ENCODE peak calls at places on chromosome 21, in nine cellular contexts. Q, G, U, J, L, M, P, X and I are unnamed samples.

GRCh38 chr21:45322231-45322959 is 34.7 kb upstream of the POFUT2 start:
- DNase-seq in Q (no peak), G (no peak), U (peak; percentile 30), J (no peak), L (no peak), M (peak; percentile 73), P (no peak), X (peak; percentile 30), I (no peak)

GRCh38 chr21:29697555-29698193 is 242.1 kb downstream of the GRIK1 start:
- DNase-seq in Q (no peak), G (no peak), U (no peak), J (no peak), L (no peak), M (no peak), P (no peak), X (no peak), I (no peak)

GRCh38 chr21:46078322-46078981 is 19.5 kb upstream of the COL6A2 start:
- DNase-seq in Q (no peak), G (no peak), U (peak; percentile 27), J (no peak), L (no peak), M (peak; percentile 69), P (peak; percentile 9), X (no peak), I (no peak)

GRCh38 chr21:17189963-17190362 is 322.9 kb upstream of the CXADR start:
- DNase-seq in Q (no peak), G (no peak), U (no peak), J (no peak), L (no peak), M (no peak), P (no peak), X (no peak), I (no peak)

GRCh38 chr21:43731476-43731875 is 12.5 kb downstream of the PDXK start:
- DNase-seq in Q (no peak), G (no peak), U (no peak), J (no peak), L (no peak), M (no peak), P (peak; percentile 58), X (no peak), I (no peak)

GRCh38 chr21:45905196-45905595 is 76.4 kb upstream of the COL6A1 start:
- DNase-seq in Q (no peak), G (no peak), U (peak; percentile 17), J (no peak), L (no peak), M (peak; percentile 58), P (no peak), X (peak; percentile 31), I (no peak)

GRCh38 chr21:41370840-41371697 is 9.2 kb downstream of the MX2 start:
- DNase-seq in Q (no peak), G (no peak), U (no peak), J (no peak), L (no peak), M (peak; percentile 67), P (no peak), X (no peak), I (no peak)

GRCh38 chr21:34704119-34704518 is 35.3 kb downstream of the CLIC6 start:
- DNase-seq in Q (no peak), G (no peak), U (no peak), J (no peak), L (no peak), M (no peak), P (no peak), X (no peak), I (no peak)

GRCh38 chr21:46393941-46394818 is 64.5 kb upstream of the DIP2A start:
- DNase-seq in Q (no peak), G (no peak), U (no peak), J (no peak), L (no peak), M (no peak), P (no peak), X (no peak), I (no peak)

GRCh38 chr21:27346041-27346448 is 379.2 kb upstream of the ADAMTS5 start:
- DNase-seq in Q (no peak), G (no peak), U (no peak), J (no peak), L (no peak), M (no peak), P (no peak), X (no peak), I (no peak)

GRCh38 chr21:8993284-8993942 is 1528.0 kb upstream of the TPTE start:
- DNase-seq in Q (no peak), G (no peak), U (no peak), J (no peak), L (no peak), M (no peak), P (no peak), X (no peak), I (no peak)
- H3K9me3 ChIP-seq in Q (no peaks in the 10 kb centered on the region), G (peaks cover 47% of the 10 kb centered on the region), U (peaks cover 63% of the 10 kb centered on the region), J (peaks cover 21% of the 10 kb centered on the region), L (no peaks in the 10 kb centered on the region), M (peaks cover 16% of the 10 kb centered on the region), P (peaks cover 72% of the 10 kb centered on the region), X (peaks cover 21% of the 10 kb centered on the region), I (peaks cover 4% of the 10 kb centered on the region)

DNA sequence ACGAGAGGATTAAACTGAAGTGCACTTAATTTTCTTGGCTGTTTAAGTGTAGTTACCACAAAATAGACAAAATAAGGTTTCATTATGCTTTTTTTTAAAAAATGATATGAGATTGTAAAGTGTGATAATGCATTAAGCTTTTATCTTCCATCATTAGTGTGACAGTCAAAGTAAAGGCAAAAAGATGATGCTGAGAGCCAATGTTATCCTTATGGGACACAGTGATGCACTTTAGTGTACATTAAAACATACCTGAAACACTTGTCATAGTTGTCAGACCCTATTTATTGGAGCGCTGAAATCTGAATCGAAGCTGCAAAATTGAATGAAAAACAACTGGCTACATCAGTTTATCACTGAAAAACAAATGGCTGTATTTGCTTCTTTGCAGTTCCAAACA is 120.5 kb upstream of the TMPRSS15 start:
- DNase-seq in Q (no peak), G (no peak), U (no peak), J (no peak), L (no peak), M (no peak), P (no peak), X (no peak), I (no peak)
- H3K9me3 ChIP-seq in Q (no peaks in the 10 kb centered on the region), G (no peaks in the 10 kb centered on the region), U (no peaks in the 10 kb centered on the region), J (peaks cover 3% of the 10 kb centered on the region), L (no peaks in the 10 kb centered on the region), M (no peaks in the 10 kb centered on the region), P (no peaks in the 10 kb centered on the region), X (no peaks in the 10 kb centered on the region), I (no peaks in the 10 kb centered on the region)

GRCh38 chr21:39932335-39932734 is 65.1 kb downstream of the PCP4 start:
- DNase-seq in Q (peak; percentile 57), G (no peak), U (no peak), J (no peak), L (no peak), M (no peak), P (no peak), X (no peak), I (no peak)
- H3K9me3 ChIP-seq in Q (no peaks in the 10 kb centered on the region), G (no peaks in the 10 kb centered on the region), U (peaks cover 2% of the 10 kb centered on the region), J (no peaks in the 10 kb centered on the region), L (no peaks in the 10 kb centered on the region), M (no peaks in the 10 kb centered on the region), P (no peaks in the 10 kb centered on the region), X (no peaks in the 10 kb centered on the region), I (no peaks in the 10 kb centered on the region)

GRCh38 chr21:23930565-23930964 is 1676.7 kb downstream of the MRPL39 start:
- DNase-seq in Q (no peak), G (no peak), U (no peak), J (no peak), L (no peak), M (no peak), P (no peak), X (no peak), I (no peak)
- H3K9me3 ChIP-seq in Q (no peaks in the 10 kb centered on the region), G (no peaks in the 10 kb centered on the region), U (no peaks in the 10 kb centered on the region), J (no peaks in the 10 kb centered on the region), L (no peaks in the 10 kb centered on the region), M (no peaks in the 10 kb centered on the region), P (peaks cover 41% of the 10 kb centered on the region), X (no peaks in the 10 kb centered on the region), I (no peaks in the 10 kb centered on the region)

GRCh38 chr21:7951854-7952519 is 2569.4 kb upstream of the TPTE start:
- DNase-seq in Q (no peak), G (no peak), U (no peak), J (no peak), L (no peak), M (no peak), P (no peak), X (no peak), I (no peak)

GRCh38 chr21:7953058-7953457 is 2568.3 kb upstream of the TPTE start:
- DNase-seq in Q (no peak), G (no peak), U (no peak), J (no peak), L (no peak), M (no peak), P (no peak), X (no peak), I (no peak)

GRCh38 chr21:7952648-7953047 is 2568.7 kb upstream of the TPTE start:
- DNase-seq in Q (no peak), G (no peak), U (no peak), J (no peak), L (no peak), M (no peak), P (no peak), X (no peak), I (no peak)

GRCh38 chr21:7947422-7947821 is 2574.0 kb upstream of the TPTE start:
- DNase-seq in Q (no peak), G (no peak), U (no peak), J (no peak), L (no peak), M (no peak), P (no peak), X (no peak), I (no peak)
- H3K9me3 ChIP-seq in Q (peaks cover 3% of the 10 kb centered on the region), G (peaks cover 51% of the 10 kb centered on the region), U (peaks cover 67% of the 10 kb centered on the region), J (peaks cover 96% of the 10 kb centered on the region), L (peaks cover 4% of the 10 kb centered on the region), M (no peaks in the 10 kb centered on the region), P (peaks cover 66% of the 10 kb centered on the region), X (peaks cover 18% of the 10 kb centered on the region), I (peaks cover 66% of the 10 kb centered on the region)